ENCODE peak calls at places on chromosomes 12 and 14, in nine cellular contexts. One of them, this sample, is unnamed.
A peak's percentile ranks its signal among the peaks of the same experiment; 100 is the strongest.

GRCh38 chr12:65100140-65100539 is 21.0 kb downstream of the WIF1 start:
- DNase-seq in fibroblast of lung: no peak
- DNase-seq in esophagus squamous epithelium: no peak
- DNase-seq in Caki2: no peak
- DNase-seq in heart right ventricle: no peak
- DNase-seq in stimulated activated CD4-positive, alpha-beta T cell treated with anti-CD3 and anti-CD28 coated beads, Interleukin-2, amount 100 ng/mL, for 48 hours: no peak
- DNase-seq in SK-MEL-5: peak; percentile 72
- DNase-seq in NCI-H1092: no peak
- DNase-seq in effector memory CD4-positive, alpha-beta T cell: no peak
- DNase-seq in this sample: no peak

GRCh38 chr12:51389302-51389999 is 1.8 kb downstream of the GALNT6 start:
- DNase-seq in fibroblast of lung: peak; percentile 75
- DNase-seq in esophagus squamous epithelium: no peak
- DNase-seq in Caki2: no peak
- DNase-seq in heart right ventricle: no peak
- DNase-seq in stimulated activated CD4-positive, alpha-beta T cell treated with anti-CD3 and anti-CD28 coated beads, Interleukin-2, amount 100 ng/mL, for 48 hours: no peak
- DNase-seq in SK-MEL-5: no peak
- DNase-seq in NCI-H1092: no peak
- DNase-seq in effector memory CD4-positive, alpha-beta T cell: no peak
- DNase-seq in this sample: no peak

GRCh38 chr12:89875225-89875624 is 166.6 kb upstream of the ATP2B1 start:
- DNase-seq in fibroblast of lung: peak; percentile 38
- DNase-seq in esophagus squamous epithelium: no peak
- DNase-seq in Caki2: no peak
- DNase-seq in heart right ventricle: no peak
- DNase-seq in stimulated activated CD4-positive, alpha-beta T cell treated with anti-CD3 and anti-CD28 coated beads, Interleukin-2, amount 100 ng/mL, for 48 hours: no peak
- DNase-seq in SK-MEL-5: no peak
- DNase-seq in NCI-H1092: no peak
- DNase-seq in effector memory CD4-positive, alpha-beta T cell: no peak
- DNase-seq in this sample: no peak

GRCh38 chr14:65686761-65687160 is 274.2 kb downstream of the FUT8 start:
- DNase-seq in fibroblast of lung: peak; percentile 33
- DNase-seq in esophagus squamous epithelium: no peak
- DNase-seq in Caki2: peak; percentile 12
- DNase-seq in heart right ventricle: no peak
- DNase-seq in stimulated activated CD4-positive, alpha-beta T cell treated with anti-CD3 and anti-CD28 coated beads, Interleukin-2, amount 100 ng/mL, for 48 hours: no peak
- DNase-seq in SK-MEL-5: peak; percentile 75
- DNase-seq in NCI-H1092: no peak
- DNase-seq in effector memory CD4-positive, alpha-beta T cell: no peak
- DNase-seq in this sample: no peak

GRCh38 chr12:114918535-114919233 is 234.7 kb upstream of the TBX3 start:
- DNase-seq in fibroblast of lung: peak; percentile 62
- DNase-seq in esophagus squamous epithelium: no peak
- DNase-seq in Caki2: peak; percentile 18
- DNase-seq in heart right ventricle: no peak
- DNase-seq in stimulated activated CD4-positive, alpha-beta T cell treated with anti-CD3 and anti-CD28 coated beads, Interleukin-2, amount 100 ng/mL, for 48 hours: no peak
- DNase-seq in SK-MEL-5: no peak
- DNase-seq in NCI-H1092: no peak
- DNase-seq in effector memory CD4-positive, alpha-beta T cell: no peak
- DNase-seq in this sample: no peak

GRCh38 chr12:3772380-3772779 is 19.5 kb upstream of the CRACR2A start:
- DNase-seq in fibroblast of lung: no peak
- DNase-seq in esophagus squamous epithelium: no peak
- DNase-seq in Caki2: no peak
- DNase-seq in heart right ventricle: no peak
- DNase-seq in stimulated activated CD4-positive, alpha-beta T cell treated with anti-CD3 and anti-CD28 coated beads, Interleukin-2, amount 100 ng/mL, for 48 hours: no peak
- DNase-seq in SK-MEL-5: no peak
- DNase-seq in NCI-H1092: no peak
- DNase-seq in effector memory CD4-positive, alpha-beta T cell: no peak
- DNase-seq in this sample: no peak

GRCh38 chr14:69358233-69358963 is 39.7 kb downstream of the ERH start:
- DNase-seq in fibroblast of lung: peak; percentile 28
- DNase-seq in esophagus squamous epithelium: no peak
- DNase-seq in Caki2: no peak
- DNase-seq in heart right ventricle: no peak
- DNase-seq in stimulated activated CD4-positive, alpha-beta T cell treated with anti-CD3 and anti-CD28 coated beads, Interleukin-2, amount 100 ng/mL, for 48 hours: peak; percentile 51
- DNase-seq in SK-MEL-5: no peak
- DNase-seq in NCI-H1092: no peak
- DNase-seq in effector memory CD4-positive, alpha-beta T cell: no peak
- DNase-seq in this sample: no peak

GRCh38 chr12:108597559-108598471 is at the start of gene TMEM119:
- DNase-seq in fibroblast of lung: peak; percentile 40
- DNase-seq in esophagus squamous epithelium: no peak
- DNase-seq in Caki2: no peak
- DNase-seq in heart right ventricle: peak; percentile 38
- DNase-seq in stimulated activated CD4-positive, alpha-beta T cell treated with anti-CD3 and anti-CD28 coated beads, Interleukin-2, amount 100 ng/mL, for 48 hours: no peak
- DNase-seq in SK-MEL-5: no peak
- DNase-seq in NCI-H1092: no peak
- DNase-seq in effector memory CD4-positive, alpha-beta T cell: no peak
- DNase-seq in this sample: peak; percentile 45

GRCh38 chr14:100062602-100063001 is 2.6 kb upstream of the EVL start:
- DNase-seq in fibroblast of lung: no peak
- DNase-seq in esophagus squamous epithelium: no peak
- DNase-seq in Caki2: no peak
- DNase-seq in heart right ventricle: no peak
- DNase-seq in stimulated activated CD4-positive, alpha-beta T cell treated with anti-CD3 and anti-CD28 coated beads, Interleukin-2, amount 100 ng/mL, for 48 hours: no peak
- DNase-seq in SK-MEL-5: no peak
- DNase-seq in NCI-H1092: no peak
- DNase-seq in effector memory CD4-positive, alpha-beta T cell: no peak
- DNase-seq in this sample: no peak